ENCODE peak calls at places on chromosomes 5 and 9, in nine cellular contexts. Z is iPS DF 6.9, Y is mammary epithelial cell, L is tibial artery, W is pancreas, C is thoracic aorta, Q is cardiac muscle cell, E is aorta, R is GM23338. D is an unnamed sample.

GRCh38 chr5:10166392-10166791 is 83.3 kb downstream of the ATPSCKMT start:
- DNase-seq in Z (no peak), Y (no peak), L (no peak), W (no peak), C (no peak), Q (no peak), E (no peak), R (no peak), D (peak; percentile 6)

GRCh38 chr9:107422189-107422802 is 67.3 kb downstream of the KLF4 start:
- DNase-seq in Z (peak; percentile 63), Y (peak; percentile 59), L (peak; percentile 58), W (peak; percentile 39), C (no peak), Q (peak; percentile 85), E (peak; percentile 84), R (peak; percentile 94), D (peak; percentile 90)

GRCh38 chr5:150989695-150990094 is 30.7 kb upstream of the GPX3 start:
- DNase-seq in Z (peak; percentile 39), Y (no peak), L (no peak), W (no peak), C (no peak), Q (peak; percentile 13), E (no peak), R (peak; percentile 86), D (peak; percentile 20)

GRCh38 chr9:99966720-99967119 is 60.3 kb downstream of the STX17 start:
- DNase-seq in Z (peak; percentile 22), Y (peak; percentile 80), L (no peak), W (no peak), C (no peak), Q (peak; percentile 12), E (no peak), R (peak; percentile 76), D (peak; percentile 54)

GRCh38 chr9:123251741-123252140 is 16.6 kb downstream of the STRBP start:
- DNase-seq in Z (no peak), Y (no peak), L (no peak), W (no peak), C (no peak), Q (no peak), E (no peak), R (no peak), D (no peak)

GRCh38 chr5:140345919-140346347 is 470 bp downstream of the HBEGF start:
- DNase-seq in Z (peak; percentile 20), Y (peak; percentile 42), L (peak; percentile 61), W (peak; percentile 49), C (no peak), Q (peak; percentile 74), E (peak; percentile 89), R (peak; percentile 78), D (peak; percentile 66)

GRCh38 chr5:16456103-16456832 is 9.3 kb downstream of the ZNF622 start:
- DNase-seq in Z (peak; percentile 29), Y (peak; percentile 74), L (peak; percentile 43), W (no peak), C (no peak), Q (peak; percentile 87), E (no peak), R (peak; percentile 89), D (peak; percentile 67)

GRCh38 chr9:8610256-8610655 is 810.7 kb upstream of the DMAC1 start:
- DNase-seq in Z (no peak), Y (no peak), L (no peak), W (no peak), C (no peak), Q (no peak), E (no peak), R (no peak), D (no peak)

GRCh38 chr9:96122255-96122654 is 179.7 kb downstream of the HSD17B3 start:
- DNase-seq in Z (no peak), Y (no peak), L (no peak), W (no peak), C (no peak), Q (no peak), E (no peak), R (no peak), D (no peak)

GRCh38 chr9:137423810-137424291 is 658 bp downstream of the NOXA1 start:
- DNase-seq in Z (no peak), Y (no peak), L (no peak), W (peak; percentile 68), C (no peak), Q (no peak), E (peak; percentile 82), R (peak; percentile 34), D (no peak)

GRCh38 chr5:150787659-150788058 is 9.1 kb downstream of the SMIM3 start:
- DNase-seq in Z (no peak), Y (no peak), L (no peak), W (no peak), C (no peak), Q (no peak), E (no peak), R (no peak), D (no peak)

GRCh38 chr9:69171049-69171448 is 3.0 kb upstream of the TJP2 start:
- DNase-seq in Z (no peak), Y (peak; percentile 100), L (no peak), W (no peak), C (no peak), Q (peak; percentile 80), E (no peak), R (no peak), D (no peak)

GRCh38 chr9:88766778-88767503 is 224.3 kb upstream of the S1PR3 start:
- DNase-seq in Z (no peak), Y (peak; percentile 94), L (no peak), W (no peak), C (no peak), Q (peak; percentile 81), E (no peak), R (no peak), D (no peak)

GRCh38 chr9:38160613-38161215 is 91.7 kb upstream of the SHB start:
- DNase-seq in Z (peak; percentile 41), Y (no peak), L (peak; percentile 56), W (peak; percentile 54), C (peak; percentile 12), Q (peak; percentile 65), E (no peak), R (peak; percentile 91), D (peak; percentile 82)

DNA sequence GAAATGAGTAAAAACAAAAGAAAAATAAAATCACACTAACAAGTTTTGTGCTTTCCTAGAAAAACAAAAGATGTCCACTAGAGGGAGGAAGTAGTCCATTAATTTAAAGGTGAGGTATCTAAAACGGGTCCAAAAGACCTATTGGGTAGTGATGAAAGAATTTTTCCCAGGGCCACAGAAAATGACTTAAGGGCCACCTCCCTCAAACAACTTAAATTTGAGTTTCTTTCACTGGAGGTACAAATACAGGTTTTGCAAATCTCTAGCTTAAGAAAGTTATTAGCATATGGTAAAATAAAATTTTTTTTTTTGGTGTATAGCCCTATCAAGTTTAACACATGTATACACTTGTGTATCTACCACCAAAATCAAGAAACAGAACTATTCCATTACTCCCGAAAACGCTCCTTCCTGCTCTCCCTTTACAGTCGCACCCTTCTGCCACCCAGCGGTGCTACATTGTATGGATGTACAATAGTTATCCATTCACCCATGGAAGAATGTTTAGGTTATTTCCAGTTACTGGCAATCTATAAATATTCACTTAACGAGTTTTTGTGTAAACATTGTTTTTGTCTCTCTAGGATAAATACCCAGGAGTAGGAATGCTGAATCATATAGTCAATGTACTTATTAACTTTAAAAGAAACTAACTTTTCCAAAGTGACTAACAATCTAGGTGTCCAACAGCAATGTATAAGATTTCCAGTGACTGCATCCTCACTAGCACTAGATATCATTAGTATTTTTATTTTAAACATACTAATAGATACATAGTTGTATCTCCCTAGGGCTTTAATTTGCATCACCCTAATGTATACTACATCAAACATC is 21.9 kb downstream of the DEPDC1B start:
- DNase-seq in Z (no peak), Y (peak; percentile 37), L (no peak), W (no peak), C (no peak), Q (peak; percentile 74), E (no peak), R (peak; percentile 79), D (peak; percentile 45)
- H3K4me3 ChIP-seq in Z (no peak overlapping the region), Y (no peak overlapping the region), L (no peak overlapping the region), W (no peak overlapping the region), C (no peak overlapping the region), Q (no peak overlapping the region), E (no peak overlapping the region), R (no peak overlapping the region), D (no peak overlapping the region)

DNA sequence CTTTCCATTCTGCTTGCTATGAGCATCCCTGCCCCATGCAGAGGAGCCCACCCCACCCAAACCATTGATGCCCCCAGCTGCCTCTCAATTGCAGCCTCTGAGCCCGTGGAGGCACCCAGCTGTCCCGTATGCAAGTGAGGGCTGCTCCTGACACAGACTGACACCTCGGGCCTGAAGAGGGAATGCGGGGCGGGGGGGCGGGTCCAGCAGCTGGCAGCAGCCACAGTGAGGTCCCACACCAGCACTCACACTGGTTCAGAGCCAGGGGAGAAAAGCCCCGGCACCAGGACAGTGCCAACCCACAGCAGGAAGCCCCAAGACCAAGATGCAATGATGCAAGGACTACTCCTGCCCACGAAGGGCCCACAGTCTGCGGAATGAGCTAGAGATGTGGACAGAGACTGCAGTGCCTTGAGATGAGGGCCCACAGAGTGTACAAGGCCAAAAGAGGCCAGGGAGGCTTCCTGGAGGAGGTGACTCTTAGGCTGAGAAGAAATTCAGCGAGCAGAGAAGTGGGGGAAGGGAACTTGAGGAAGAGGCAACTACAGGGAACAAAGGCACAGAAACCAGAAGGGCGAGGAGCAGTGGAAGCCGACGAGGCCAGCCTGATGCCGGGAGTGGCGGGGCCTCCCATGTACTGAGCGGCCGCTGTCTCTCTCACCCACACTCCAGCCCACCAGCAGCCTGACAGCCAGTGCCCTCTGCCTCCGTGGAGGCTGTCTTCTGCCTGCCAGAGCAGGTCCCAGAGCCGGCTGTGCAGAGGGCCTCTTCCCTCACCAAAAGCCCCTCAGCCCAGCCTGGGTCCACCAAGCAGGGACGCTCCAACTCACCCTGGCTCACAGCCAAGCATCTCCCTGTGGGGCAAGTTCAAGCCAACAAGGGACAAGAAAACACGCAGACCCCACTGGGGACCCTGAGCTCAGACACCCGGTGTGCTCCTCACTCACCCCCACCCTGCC is 9.2 kb downstream of the EEIG1 start:
- DNase-seq in Z (no peak), Y (no peak), L (no peak), W (no peak), C (no peak), Q (no peak), E (no peak), R (peak; percentile 69), D (no peak)
- H3K27ac ChIP-seq in Z (no peak overlapping the region), Y (no peak overlapping the region), L (peak overlapping the region; percentile 94), W (peak overlapping the region; percentile 80), C (no peak overlapping the region), Q (peak overlapping the region; percentile 52), E (no peak overlapping the region), R (peak overlapping the region; percentile 55), D (no peak overlapping the region)

GRCh38 chr5:95823738-95824609 is 1.4 kb upstream of the GLRX start:
- DNase-seq in Z (no peak), Y (no peak), L (peak; percentile 80), W (no peak), C (no peak), Q (peak; percentile 95), E (peak; percentile 80), R (peak; percentile 24), D (peak; percentile 74)
- H3K4me3 ChIP-seq in Z (no peak overlapping the region), Y (no peak overlapping the region), L (peak overlapping the region; percentile 77), W (no peak overlapping the region), C (peak overlapping the region; percentile 97), Q (no peak overlapping the region), E (no peak overlapping the region), R (no peak overlapping the region), D (peak overlapping the region; percentile 72)

DNA sequence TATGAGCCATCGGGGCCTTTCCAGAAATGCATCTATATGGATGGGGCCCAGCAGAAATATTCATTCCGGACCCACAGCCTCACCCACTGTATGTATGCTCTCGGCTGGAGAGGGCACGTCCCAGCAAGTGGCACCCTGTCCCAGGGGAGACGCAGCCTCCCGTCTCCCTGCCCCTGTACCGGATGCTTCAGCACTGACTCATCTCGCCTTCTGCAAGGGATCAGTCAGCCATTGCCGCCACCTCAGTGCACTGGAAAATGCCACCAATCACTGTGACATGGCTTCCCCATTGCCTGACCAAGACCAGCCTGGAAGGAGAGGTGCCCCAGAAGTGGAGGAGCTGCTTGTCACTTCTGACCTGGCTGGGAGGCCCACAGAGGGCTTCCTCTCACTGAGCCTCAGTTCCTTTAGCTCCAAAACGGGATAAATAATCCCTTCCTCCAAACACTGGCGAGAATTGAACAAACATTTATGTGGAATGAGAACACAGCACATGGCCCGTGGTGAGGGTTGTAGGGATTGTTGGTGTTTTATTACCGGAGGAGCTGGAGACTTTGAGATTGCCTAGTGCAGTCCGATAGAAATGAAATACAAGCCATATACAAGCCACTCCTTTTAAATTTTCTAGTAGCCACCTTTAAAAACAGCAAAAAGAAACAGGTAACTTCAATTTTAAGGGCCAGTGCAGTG is 43.9 kb upstream of the ORM1 start:
- DNase-seq in Z (no peak), Y (peak; percentile 88), L (peak; percentile 38), W (no peak), C (peak; percentile 69), Q (peak; percentile 47), E (peak; percentile 88), R (no peak), D (peak; percentile 53)
- H3K27ac ChIP-seq in Z (no peak overlapping the region), Y (peak overlapping the region; percentile 78), L (peak overlapping the region; percentile 42), W (no peak overlapping the region), C (peak overlapping the region; percentile 9), Q (no peak overlapping the region), E (peak overlapping the region; percentile 19), R (no peak overlapping the region), D (peak overlapping the region; percentile 30)